ENCODE peak calls at places on chromosomes 12 and 14, in six cellular contexts. B is adrenal gland, A is upper lobe of right lung, X is fibroblast of mammary gland, O is IMR-90, R is WTC11. W is an unnamed sample.

GRCh38 chr12:119988440-119988787 is 622 bp upstream of the BICDL1 start:
- DNase-seq in B (no peak), A (no peak), X (peak; percentile 67), O (peak; percentile 42), R (no peak), W (no peak)

GRCh38 chr12:78118036-78118435 is 287.3 kb downstream of the NAV3 start:
- DNase-seq in B (peak; percentile 53), A (no peak), X (no peak), O (no peak), R (peak; percentile 45), W (peak; percentile 18)

GRCh38 chr12:80269953-80270552 is 170.7 kb downstream of the OTOGL start:
- DNase-seq in B (no peak), A (no peak), X (peak; percentile 64), O (peak; percentile 60), R (no peak), W (peak; percentile 41)

GRCh38 chr14:85464135-85464534 is 65.8 kb upstream of the FLRT2 start:
- DNase-seq in B (no peak), A (no peak), X (no peak), O (no peak), R (no peak), W (no peak)

GRCh38 chr14:75301666-75302325 is 23.2 kb downstream of the FOS start:
- DNase-seq in B (peak; percentile 81), A (peak; percentile 84), X (peak; percentile 70), O (no peak), R (no peak), W (peak; percentile 14)

GRCh38 chr12:49552014-49552413 is 13.2 kb downstream of the KCNH3 start:
- DNase-seq in B (peak; percentile 79), A (no peak), X (no peak), O (no peak), R (no peak), W (no peak)

GRCh38 chr14:67970923-67971322 is 151.3 kb downstream of the RAD51B start:
- DNase-seq in B (no peak), A (no peak), X (no peak), O (peak; percentile 9), R (no peak), W (no peak)

GRCh38 chr14:99287269-99287942 is 15.4 kb upstream of the BCL11B start:
- DNase-seq in B (no peak), A (no peak), X (no peak), O (no peak), R (no peak), W (no peak)

GRCh38 chr12:90090929-90091651 is 382.5 kb upstream of the ATP2B1 start:
- DNase-seq in B (no peak), A (no peak), X (peak; percentile 99), O (peak; percentile 94), R (no peak), W (peak; percentile 66)

GRCh38 chr14:71582705-71583104 is 349.5 kb upstream of the RGS6 start:
- DNase-seq in B (no peak), A (no peak), X (peak; percentile 57), O (peak; percentile 86), R (no peak), W (no peak)

GRCh38 chr12:48982397-48983080 is 4.4 kb downstream of the WNT1 start:
- DNase-seq in B (no peak), A (no peak), X (no peak), O (no peak), R (no peak), W (no peak)

GRCh38 chr14:87508333-87508732 is 484.6 kb downstream of the GALC start:
- DNase-seq in B (no peak), A (no peak), X (peak; percentile 44), O (no peak), R (no peak), W (no peak)

GRCh38 chr14:58130121-58130782 is 21.8 kb downstream of the ARMH4 start:
- DNase-seq in B (no peak), A (no peak), X (no peak), O (no peak), R (no peak), W (no peak)

GRCh38 chr14:58133739-58134138 is 18.3 kb downstream of the ARMH4 start:
- DNase-seq in B (no peak), A (no peak), X (peak; percentile 59), O (peak; percentile 85), R (no peak), W (no peak)

GRCh38 chr14:58129208-58129607 is 22.8 kb downstream of the ARMH4 start:
- DNase-seq in B (no peak), A (no peak), X (no peak), O (no peak), R (no peak), W (no peak)

GRCh38 chr14:58128416-58128815 is 23.6 kb downstream of the ARMH4 start:
- DNase-seq in B (no peak), A (no peak), X (no peak), O (no peak), R (no peak), W (no peak)

GRCh38 chr14:58131386-58131785 is 20.6 kb downstream of the ARMH4 start:
- DNase-seq in B (no peak), A (no peak), X (peak; percentile 40), O (peak; percentile 67), R (no peak), W (no peak)
- TF ChIP-seq CTCF in B (no peak), A (no peak), X (no peak), O (no peak), R (no peak), W (no peak)

GRCh38 chr12:111137968-111138367 is 217.6 kb upstream of the MYL2 start:
- DNase-seq in B (no peak), A (no peak), X (no peak), O (no peak), R (no peak), W (no peak)
- TF ChIP-seq CTCF in B (no peak), A (no peak), X (no peak), O (no peak), R (no peak), W (no peak)

GRCh38 chr12:38911611-38912010 is 6.2 kb upstream of the CPNE8 start:
- DNase-seq in B (no peak), A (no peak), X (peak; percentile 3), O (no peak), R (no peak), W (no peak)
- TF ChIP-seq CTCF in B (no peak), A (no peak), X (no peak), O (no peak), R (no peak), W (no peak)

GRCh38 chr12:53173085-53173715 is 7.3 kb upstream of the ZNF740 start:
- DNase-seq in B (peak; percentile 41), A (no peak), X (no peak), O (peak; percentile 53), R (no peak), W (no peak)

GRCh38 chr12:53176750-53177149 is 3.8 kb upstream of the ZNF740 start:
- DNase-seq in B (peak; percentile 20), A (no peak), X (no peak), O (no peak), R (no peak), W (no peak)

GRCh38 chr12:53172352-53172751 is 8.2 kb upstream of the ZNF740 start:
- DNase-seq in B (peak; percentile 41), A (no peak), X (peak; percentile 72), O (peak; percentile 81), R (no peak), W (no peak)

GRCh38 chr12:53171725-53172329 is 8.7 kb upstream of the ZNF740 start:
- DNase-seq in B (peak; percentile 84), A (no peak), X (peak; percentile 25), O (no peak), R (no peak), W (no peak)

DNA sequence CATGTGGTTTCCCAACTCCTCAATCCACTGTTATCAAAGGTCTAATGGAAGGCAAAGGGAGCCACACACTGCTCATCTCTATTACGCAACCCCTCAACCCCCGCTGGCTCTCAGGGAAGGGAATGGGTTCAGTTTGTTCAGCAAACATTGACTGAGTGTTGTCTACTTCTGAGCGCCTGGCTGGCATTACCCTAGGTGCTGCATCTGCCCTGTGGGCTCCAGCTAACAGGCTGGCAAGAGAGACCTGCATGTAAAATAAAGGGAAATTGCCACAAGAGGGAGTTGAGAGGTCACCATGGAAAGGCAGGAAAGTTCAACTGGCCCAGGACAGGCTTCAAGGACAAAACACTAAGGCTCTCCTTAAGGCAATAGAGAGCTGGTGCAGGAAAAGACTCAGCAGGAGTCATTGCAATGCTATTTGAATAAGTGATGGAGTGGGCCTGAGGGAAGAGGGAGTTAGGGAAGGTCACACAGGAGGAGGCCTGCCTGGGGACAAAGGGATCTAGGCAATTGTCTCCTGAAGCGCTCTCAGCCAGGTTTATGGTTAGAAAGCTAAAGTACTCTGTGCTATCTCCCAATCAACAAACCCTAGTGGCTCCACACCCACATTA is 5.5 kb upstream of the ZNF740 start:
- DNase-seq in B (peak; percentile 68), A (no peak), X (peak; percentile 59), O (peak; percentile 42), R (peak; percentile 63), W (no peak)
- TF ChIP-seq CTCF in B (peak; percentile 47), A (peak; percentile 26), X (peak; percentile 28), O (no peak), R (no peak), W (no peak)

GRCh38 chr12:39755475-39755874 is 135.9 kb upstream of the ABCD2 start:
- DNase-seq in B (no peak), A (no peak), X (no peak), O (no peak), R (no peak), W (no peak)
- TF ChIP-seq CTCF in B (no peak), A (no peak), X (no peak), O (no peak), R (no peak), W (no peak)

GRCh38 chr14:58297762-58298476 is 436 bp upstream of the ARID4A start:
- DNase-seq in B (peak; percentile 100), A (peak; percentile 99), X (peak; percentile 100), O (peak; percentile 100), R (peak; percentile 98), W (peak; percentile 98)

GRCh38 chr14:58298880-58299664 is 717 bp downstream of the ARID4A start:
- DNase-seq in B (peak; percentile 60), A (peak; percentile 74), X (no peak), O (no peak), R (peak; percentile 47), W (peak; percentile 16)

GRCh38 chr14:58296731-58297130 is 1.6 kb upstream of the ARID4A start:
- DNase-seq in B (no peak), A (no peak), X (peak; percentile 57), O (peak; percentile 29), R (no peak), W (no peak)

GRCh38 chr14:58298477-58298879 is at the start of gene ARID4A:
- DNase-seq in B (no peak), A (peak; percentile 88), X (no peak), O (no peak), R (peak; percentile 76), W (no peak)

GRCh38 chr14:58297412-58297761 is 968 bp upstream of the ARID4A start:
- DNase-seq in B (no peak), A (peak; percentile 66), X (no peak), O (no peak), R (no peak), W (no peak)
- TF ChIP-seq CTCF in B (no peak), A (no peak), X (no peak), O (no peak), R (no peak), W (no peak)

DNA sequence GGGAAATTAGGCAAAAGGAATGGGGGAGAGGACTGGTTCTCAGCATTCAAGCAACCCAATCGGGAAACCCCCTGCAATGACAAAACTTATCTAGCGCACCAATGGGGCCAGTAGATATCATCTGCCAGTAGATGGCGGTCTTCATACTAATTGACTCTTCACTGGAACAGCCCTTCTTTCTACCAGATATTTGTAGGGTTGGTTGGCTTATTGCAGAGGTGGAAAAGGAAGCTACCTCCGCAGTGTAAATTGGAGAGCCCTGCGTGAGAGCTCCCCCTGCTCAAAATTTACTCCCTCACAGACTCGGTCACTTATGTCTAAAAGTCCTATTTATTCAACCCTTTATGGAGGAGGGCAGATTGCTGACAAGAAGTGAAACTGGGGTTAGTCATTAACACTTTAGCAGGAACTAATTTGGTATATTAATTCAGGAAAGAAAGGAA is 166.1 kb upstream of the CCND2 start:
- DNase-seq in B (peak; percentile 83), A (no peak), X (peak; percentile 67), O (peak; percentile 53), R (peak; percentile 54), W (peak; percentile 41)
- TF ChIP-seq CTCF in B (peak; percentile 71), A (peak; percentile 71), X (peak; percentile 75), O (peak; percentile 67), R (peak; percentile 49), W (peak; percentile 45)

W was measured in Calu3.